ENCODE peak calls at places on chromosomes 2 and 18, in four cellular contexts. L is K562, M is HepG2, J is HCT116. X is an unnamed sample.

GRCh38 chr18:50289103-50289433 is 1.6 kb upstream of the CXXC1 start:
- DNase-seq in J (no peak), M (no peak), L (no peak), X (no peak)

GRCh38 chr2:126507425-126507867 is 148.5 kb upstream of the GYPC start:
- DNase-seq in J (no peak), M (peak; percentile 41), L (no peak), X (no peak)

GRCh38 chr18:8426401-8426800 is 182.8 kb upstream of the RAB12 start:
- DNase-seq in J (peak; percentile 16), L (peak; percentile 43), M (peak; percentile 24), X (no peak)

GRCh38 chr2:46229134-46230063 is 67.8 kb upstream of the EPAS1 start:
- DNase-seq in M (peak; percentile 87), J (no peak), L (no peak), X (peak; percentile 50)

GRCh38 chr2:53620961-53621360 is 146.6 kb upstream of the CHAC2 start:
- DNase-seq in M (no peak), L (no peak), J (no peak), X (no peak)

GRCh38 chr2:127226520-127227263 is 6.6 kb upstream of the CYP27C1 start:
- DNase-seq in L (no peak), M (peak; percentile 33), J (peak; percentile 23), X (no peak)

GRCh38 chr2:28626891-28627421 is 124.7 kb upstream of the PPP1CB start:
- DNase-seq in J (no peak), L (no peak), M (no peak), X (no peak)

GRCh38 chr2:10007440-10007839 is 35.9 kb upstream of the KLF11 start:
- DNase-seq in M (no peak), L (no peak), J (no peak), X (no peak)

GRCh38 chr18:29145993-29146539 is 969.1 kb upstream of the CDH2 start:
- DNase-seq in J (no peak), M (no peak), L (no peak), X (no peak)

GRCh38 chr2:162989507-162989906 is 150.9 kb upstream of the KCNH7 start:
- DNase-seq in M (no peak), J (no peak), L (no peak), X (no peak)

GRCh38 chr2:12493031-12493513 is 223.7 kb upstream of the TRIB2 start:
- DNase-seq in L (peak; percentile 86), J (no peak), M (no peak), X (no peak)

GRCh38 chr2:97673915-97674283 is 4.4 kb downstream of the C2orf92 start:
- DNase-seq in J (no peak), M (no peak), L (peak; percentile 34), X (no peak)

GRCh38 chr2:85713836-85714235 is 19.7 kb downstream of the GNLY start:
- DNase-seq in M (no peak), J (no peak), L (no peak), X (no peak)

GRCh38 chr2:237321746-237322145 is 92.2 kb downstream of the COL6A3 start:
- DNase-seq in J (no peak), M (no peak), L (no peak), X (no peak)

GRCh38 chr2:200467806-200468686 is 41.8 kb downstream of the KCTD18 start:
- DNase-seq in J (no peak), L (no peak), M (no peak), X (no peak)

GRCh38 chr2:85844486-85844885 is 44.3 kb downstream of the ST3GAL5 start:
- DNase-seq in J (no peak), L (no peak), M (no peak), X (no peak)

GRCh38 chr18:79458917-79459803 is 63.4 kb downstream of the NFATC1 start:
- DNase-seq in J (no peak), L (no peak), M (no peak), X (no peak)

GRCh38 chr2:203126971-203127370 is 111.8 kb upstream of the CYP20A1 start:
- DNase-seq in M (no peak), J (no peak), L (no peak), X (no peak)

GRCh38 chr18:62537042-62537894 is 14.4 kb downstream of the ZCCHC2 start:
- DNase-seq in M (no peak), L (no peak), J (no peak), X (no peak)

GRCh38 chr2:61178603-61179545 is 16.9 kb downstream of the C2orf74 start:
- DNase-seq in L (no peak), J (no peak), M (no peak), X (peak; percentile 38)

GRCh38 chr2:234793211-234793610 is 158.6 kb upstream of the SH3BP4 start:
- DNase-seq in J (no peak), M (no peak), L (no peak), X (no peak)

GRCh38 chr2:37794717-37795116 is 123.3 kb upstream of the CDC42EP3 start:
- DNase-seq in M (no peak), J (no peak), L (no peak), X (no peak)

DNA sequence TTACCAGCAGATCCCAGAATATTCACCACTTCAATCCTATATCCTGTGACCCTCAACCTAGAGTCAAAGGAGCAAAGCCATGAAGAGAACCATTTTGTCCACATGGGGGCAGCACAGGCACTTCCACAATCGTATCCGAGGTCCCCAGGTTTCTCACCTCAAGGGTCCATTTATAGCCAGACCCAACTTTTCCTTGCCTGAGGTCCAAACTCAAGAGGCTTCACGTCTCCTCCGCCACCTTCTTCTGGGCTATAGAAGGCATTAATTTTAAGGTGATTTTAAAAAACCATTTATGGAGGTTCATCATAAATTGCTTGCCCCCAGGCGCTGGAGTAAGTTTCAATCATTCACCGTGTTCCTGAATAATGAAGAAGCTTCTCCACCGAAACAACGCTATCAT is 111.6 kb upstream of the NABP1 start:
- DNase-seq in L (peak; percentile 70), J (peak; percentile 57), M (peak; percentile 71), X (peak; percentile 90)
- TF ChIP-seq FOSL1 in L (no peak), J (no peak), M (no peak), X (no peak)

GRCh38 chr2:236219411-236219810 is 44.8 kb downstream of the ASB18 start:
- DNase-seq in J (no peak), L (no peak), M (no peak), X (no peak)

GRCh38 chr2:236215761-236216333 is 47.7 kb upstream of the GBX2 start:
- DNase-seq in J (no peak), L (no peak), M (no peak), X (no peak)

GRCh38 chr2:236215196-236215595 is 47.0 kb upstream of the GBX2 start:
- DNase-seq in L (no peak), J (no peak), M (no peak), X (no peak)

GRCh38 chr2:236216711-236217110 is 47.5 kb downstream of the ASB18 start:
- DNase-seq in M (no peak), L (no peak), J (no peak), X (no peak)

GRCh38 chr2:236217926-236218325 is 46.3 kb downstream of the ASB18 start:
- DNase-seq in L (no peak), M (no peak), J (no peak), X (no peak)
- TF ChIP-seq FOSL1 in L (no peak), M (no peak), J (no peak), X (no peak)

DNA sequence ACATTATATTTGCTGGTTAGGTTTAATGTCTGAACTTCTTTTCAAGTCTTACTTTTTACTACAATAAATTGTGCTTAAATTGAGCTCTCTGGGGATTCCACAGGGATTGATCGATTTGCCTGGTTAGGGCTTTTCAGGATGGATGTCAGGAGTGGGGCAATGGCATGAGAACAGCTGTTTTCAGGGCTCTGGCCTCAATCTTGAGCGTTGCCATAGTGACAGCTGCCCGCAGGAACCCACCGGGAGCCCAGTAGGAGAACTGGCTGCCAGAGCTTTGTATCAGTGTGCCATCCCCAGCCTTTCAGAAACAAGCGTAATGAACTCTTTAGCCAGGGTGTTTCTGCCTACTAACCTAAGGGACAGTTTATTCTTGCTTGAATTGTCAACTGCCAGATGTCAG is 93.5 kb downstream of the GALNT3 start:
- DNase-seq in J (no peak), L (no peak), M (no peak), X (no peak)
- TF ChIP-seq FOSL1 in J (no peak), L (no peak), M (no peak), X (no peak)

DNA sequence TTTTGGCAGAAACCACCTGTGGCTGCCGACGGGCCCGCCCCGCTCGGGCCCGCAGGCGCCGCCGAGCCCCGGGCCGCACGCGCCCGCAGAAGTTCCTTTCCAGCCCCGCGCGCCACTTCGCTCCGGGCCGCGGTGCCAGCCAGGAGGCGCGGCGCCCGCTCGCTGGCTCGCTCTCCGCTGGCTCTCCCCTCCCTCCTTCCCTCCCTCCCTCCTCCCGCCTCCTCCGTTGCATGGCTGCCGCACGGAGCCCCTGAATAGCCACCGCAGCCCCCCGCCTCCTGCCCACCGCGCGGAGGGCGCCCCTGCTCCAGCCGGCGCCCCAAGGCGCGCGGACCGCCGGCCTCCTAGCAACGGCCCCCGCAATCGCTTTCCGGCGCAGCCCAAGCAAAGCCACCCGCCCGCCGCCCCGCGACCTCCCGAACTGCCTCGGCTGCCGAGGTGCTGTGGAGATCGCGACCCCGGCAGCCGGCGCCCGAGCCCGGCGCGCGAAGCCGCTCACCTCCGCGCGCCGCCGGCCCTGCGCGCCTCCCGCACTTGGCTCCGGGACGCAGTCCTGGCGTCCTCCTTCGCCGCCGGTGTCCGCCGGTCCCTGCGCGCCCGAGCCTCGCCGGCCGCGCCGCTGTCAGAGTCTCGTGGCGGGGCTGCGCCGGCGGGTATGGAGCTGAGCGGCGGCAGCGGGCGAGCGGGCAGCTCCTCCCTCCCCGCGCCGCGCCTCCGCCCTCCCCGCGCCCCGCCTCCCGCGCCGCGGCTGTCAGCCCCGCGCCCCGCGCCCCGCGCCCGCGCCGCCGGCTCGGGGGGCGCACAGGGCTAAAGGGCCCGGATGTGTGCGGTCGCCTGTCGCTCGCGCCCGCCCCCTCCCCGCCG is at the start of gene ZBTB7C:
- DNase-seq in L (peak; percentile 8), M (no peak), J (no peak), X (no peak)
- TF ChIP-seq FOSL1 in L (no peak), M (no peak), J (no peak), X (no peak)